ENCODE peak calls at places on chromosomes 2 and 18, in four cellular contexts. I, O, Y and M are unnamed samples.
A peak's percentile ranks its signal among the peaks of the same experiment; 100 is the strongest.

GRCh38 chr2:102442967-102443828 is 20.2 kb downstream of the IL18RAP start:
- DNase-seq in I (no peak), O (no peak), Y (peak; percentile 41), M (no peak)

GRCh38 chr18:55290898-55291297 is 297.1 kb downstream of the TCF4 start:
- DNase-seq in I (no peak), O (no peak), Y (peak; percentile 11), M (no peak)

GRCh38 chr2:176525058-176525457 is 255.8 kb downstream of the MTX2 start:
- DNase-seq in I (no peak), O (no peak), Y (no peak), M (no peak)

GRCh38 chr2:158692372-158693103 is 102.6 kb upstream of the DAPL1 start:
- DNase-seq in I (no peak), O (no peak), Y (no peak), M (no peak)

GRCh38 chr2:219254590-219255219 is 987 bp upstream of the TUBA4A start:
- DNase-seq in I (no peak), O (no peak), Y (no peak), M (no peak)

GRCh38 chr18:49645836-49646235 is 84.0 kb downstream of the LIPG start:
- DNase-seq in I (no peak), O (no peak), Y (no peak), M (no peak)

GRCh38 chr2:20450201-20451108 is 3.6 kb downstream of the RHOB start:
- DNase-seq in I (no peak), O (peak; percentile 80), Y (peak; percentile 49), M (no peak)

GRCh38 chr2:152198499-152198898 is 22.9 kb upstream of the STAM2 start:
- DNase-seq in I (no peak), O (no peak), Y (no peak), M (no peak)

GRCh38 chr2:53863538-53864227 is 3.9 kb upstream of the GPR75 start:
- DNase-seq in I (no peak), O (no peak), Y (no peak), M (no peak)

GRCh38 chr2:200820573-200820972 is 8.9 kb downstream of the BZW1 start:
- DNase-seq in I (no peak), O (no peak), Y (no peak), M (no peak)